ENCODE peak calls at places on chromosomes 3 and 15, in nine cellular contexts. Z is stomach, T is OCI-LY7, B is psoas muscle, W is foreskin fibroblast, L is lung, U is AG10803, I is left lung, O is sigmoid colon. X is an unnamed sample.

GRCh38 chr15:85661859-85662258 is 132.9 kb downstream of the KLHL25 start:
- DNase-seq in I (no peak), T (no peak), U (no peak), O (no peak), L (no peak), Z (no peak), W (no peak), B (no peak), X (no peak)

GRCh38 chr15:99454107-99454809 is 111.5 kb upstream of the MEF2A start:
- DNase-seq in B (no peak), W (no peak), Z (peak), O (peak), I (no peak), L (no peak), U (no peak), T (no peak), X (no peak)

GRCh38 chr3:56782900-56783299 is 18.8 kb downstream of the ARHGEF3 start:
- DNase-seq in W (no peak), L (no peak), Z (no peak), B (no peak), O (no peak), U (no peak), T (no peak), I (no peak), X (no peak)

GRCh38 chr15:79849789-79850188 is 47.0 kb downstream of the MTHFS start:
- DNase-seq in T (peak), U (peak), I (no peak), L (no peak), Z (peak), O (no peak), W (peak), B (no peak), X (peak)

GRCh38 chr3:13055634-13056033 is 17.6 kb downstream of the IQSEC1 start:
- DNase-seq in W (no peak), B (no peak), T (no peak), U (no peak), I (no peak), L (no peak), O (no peak), Z (no peak), X (no peak)

GRCh38 chr3:143901105-143901504 is 52.8 kb upstream of the SLC9A9 start:
- DNase-seq in T (no peak), U (peak), B (no peak), I (no peak), Z (no peak), O (no peak), W (peak), L (no peak), X (no peak)

GRCh38 chr15:80404057-80404718 is at the start of gene ARNT2:
- DNase-seq in W (peak), B (peak), L (no peak), U (no peak), I (no peak), T (no peak), Z (no peak), O (no peak), X (peak)

GRCh38 chr3:20123121-20123652 is 62.8 kb downstream of the SGO1 start:
- DNase-seq in L (no peak), T (no peak), W (no peak), I (no peak), O (no peak), Z (no peak), B (no peak), U (peak), X (no peak)

GRCh38 chr15:25090073-25090733 is 135.4 kb downstream of the SNRPN start:
- DNase-seq in T (no peak), B (no peak), O (no peak), U (no peak), L (no peak), I (no peak), W (no peak), Z (no peak), X (no peak)

GRCh38 chr3:64645236-64645635 is 42.6 kb downstream of the ADAMTS9 start:
- DNase-seq in U (no peak), W (no peak), L (no peak), I (no peak), B (no peak), Z (no peak), T (no peak), O (no peak), X (no peak)

GRCh38 chr3:192237992-192238608 is 489.2 kb downstream of the FGF12 start:
- DNase-seq in L (no peak), U (no peak), B (no peak), W (no peak), Z (no peak), I (no peak), T (peak), O (no peak), X (peak)

GRCh38 chr3:65356331-65357286 is 668.8 kb upstream of the ADAMTS9 start:
- DNase-seq in B (no peak), L (no peak), I (no peak), O (no peak), Z (no peak), U (peak), T (no peak), W (peak), X (peak)

GRCh38 chr3:186931487-186932280 is 1.4 kb downstream of the ST6GAL1 start:
- DNase-seq in I (peak), L (peak), O (no peak), Z (peak), B (no peak), W (peak), T (peak), U (no peak), X (peak)

GRCh38 chr3:81545572-81545971 is 215.9 kb downstream of the GBE1 start:
- DNase-seq in W (peak), T (no peak), I (no peak), L (no peak), O (no peak), U (peak), Z (no peak), B (no peak), X (no peak)

GRCh38 chr3:106332884-106333283 is 464.1 kb upstream of the CBLB start:
- DNase-seq in L (no peak), W (no peak), I (no peak), Z (no peak), U (no peak), T (no peak), O (no peak), B (no peak), X (no peak)

GRCh38 chr3:58157649-58158048 is 53.1 kb downstream of the DNASE1L3 start:
- DNase-seq in Z (no peak), W (no peak), U (no peak), T (no peak), B (no peak), I (no peak), O (no peak), L (no peak), X (no peak)

GRCh38 chr3:37667359-37667758 is 194.3 kb upstream of the CTDSPL start:
- DNase-seq in O (no peak), I (no peak), B (no peak), Z (no peak), T (no peak), L (no peak), U (no peak), W (no peak), X (no peak)

GRCh38 chr15:62606376-62607164 is 436.0 kb upstream of the TPM1 start:
- DNase-seq in L (no peak), O (no peak), U (peak), B (no peak), W (peak), Z (no peak), T (no peak), I (no peak), X (no peak)

GRCh38 chr3:173398111-173398479 is 551 bp downstream of the NLGN1 start:
- DNase-seq in W (no peak), I (no peak), B (no peak), Z (no peak), O (no peak), L (no peak), U (peak), T (no peak), X (no peak)

GRCh38 chr3:100893590-100893989 is 99.6 kb downstream of the ABI3BP start:
- DNase-seq in Z (no peak), B (no peak), T (no peak), I (peak), O (no peak), L (no peak), W (peak), U (peak), X (peak)

GRCh38 chr3:14228611-14229470 is 50.2 kb downstream of the LSM3 start:
- DNase-seq in Z (no peak), T (peak), W (no peak), B (no peak), U (no peak), I (no peak), L (no peak), O (no peak), X (no peak)

GRCh38 chr3:128971421-128971820 is 22.5 kb downstream of the CFAP92 start:
- DNase-seq in T (no peak), L (peak), Z (no peak), B (no peak), I (no peak), O (no peak), W (peak), U (peak), X (no peak)

GRCh38 chr15:72474912-72475601 is 927 bp downstream of the ARIH1 start:
- DNase-seq in T (peak), U (peak), I (peak), W (peak), Z (peak), O (peak), L (peak), B (peak), X (peak)

GRCh38 chr3:157948605-157949383 is 157.4 kb downstream of the SHOX2 start:
- DNase-seq in I (no peak), U (no peak), T (no peak), O (no peak), W (no peak), B (no peak), Z (no peak), L (no peak), X (no peak)

GRCh38 chr15:64443747-64444621 is 16.4 kb upstream of the ZNF609 start:
- DNase-seq in T (no peak), W (peak), I (no peak), O (peak), Z (no peak), U (peak), B (no peak), L (no peak), X (no peak)

GRCh38 chr3:67947808-67948508 is 293.5 kb upstream of the SUCLG2 start:
- DNase-seq in I (no peak), T (peak), O (no peak), Z (no peak), L (no peak), U (no peak), B (no peak), W (peak), X (peak)

GRCh38 chr3:14451844-14452533 is 49.6 kb downstream of the SLC6A6 start:
- DNase-seq in Z (peak), T (no peak), W (peak), I (no peak), L (no peak), B (peak), O (peak), U (peak), X (no peak)

GRCh38 chr3:195080571-195081141 is 190.3 kb downstream of the XXYLT1 start:
- DNase-seq in U (no peak), B (peak), L (no peak), W (no peak), Z (peak), I (no peak), O (no peak), T (no peak), X (no peak)

GRCh38 chr3:15636028-15636709 is 34.6 kb downstream of the BTD start:
- DNase-seq in T (peak), I (no peak), U (peak), L (no peak), W (peak), B (no peak), Z (no peak), O (no peak), X (peak)

GRCh38 chr3:127134887-127135240 is 58.1 kb upstream of the PRR23E start:
- DNase-seq in T (no peak), L (no peak), U (no peak), I (no peak), B (no peak), O (no peak), W (no peak), Z (no peak), X (no peak)

GRCh38 chr3:46860381-46861292 is 2.6 kb downstream of the MYL3 start:
- DNase-seq in L (no peak), U (no peak), B (peak), T (peak), W (no peak), Z (no peak), O (peak), I (peak), X (peak)
- TF ChIP-seq CTCF in L (no peak), U (peak), B (peak), T (peak), W (peak), Z (no peak), O (no peak), I (no peak), X (peak)

DNA sequence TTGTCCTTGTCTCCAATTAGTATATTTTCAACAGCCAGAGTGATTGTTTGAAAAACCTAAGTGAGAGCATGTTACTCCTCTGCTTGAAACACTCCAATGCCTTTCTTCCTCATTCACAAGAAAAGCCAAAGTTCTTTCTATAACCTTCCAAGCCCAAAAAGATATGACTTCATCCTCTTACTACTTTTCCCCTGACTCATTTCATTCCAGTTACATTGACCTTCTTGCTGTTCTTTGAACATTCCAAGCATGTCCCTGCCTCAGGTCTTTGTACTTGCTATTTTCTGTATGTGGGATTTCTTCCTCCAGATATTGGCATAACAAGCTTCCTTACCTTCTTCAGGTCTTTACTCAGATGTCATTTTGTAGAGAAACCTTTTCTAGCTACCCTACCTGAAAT is 28.3 kb downstream of the EHHADH start:
- DNase-seq in B (no peak), L (no peak), U (peak), I (no peak), O (no peak), Z (no peak), W (peak), T (no peak), X (no peak)
- TF ChIP-seq CTCF in B (no peak), L (no peak), U (no peak), I (no peak), O (no peak), Z (no peak), W (no peak), T (no peak), X (no peak)

GRCh38 chr3:48273594-48274211 is 32.8 kb downstream of the ZNF589 start:
- DNase-seq in U (peak), I (no peak), B (no peak), O (peak), L (peak), Z (peak), T (peak), W (peak), X (peak)
- TF ChIP-seq CTCF in U (peak), I (peak), B (peak), O (peak), L (peak), Z (no peak), T (peak), W (peak), X (peak)

DNA sequence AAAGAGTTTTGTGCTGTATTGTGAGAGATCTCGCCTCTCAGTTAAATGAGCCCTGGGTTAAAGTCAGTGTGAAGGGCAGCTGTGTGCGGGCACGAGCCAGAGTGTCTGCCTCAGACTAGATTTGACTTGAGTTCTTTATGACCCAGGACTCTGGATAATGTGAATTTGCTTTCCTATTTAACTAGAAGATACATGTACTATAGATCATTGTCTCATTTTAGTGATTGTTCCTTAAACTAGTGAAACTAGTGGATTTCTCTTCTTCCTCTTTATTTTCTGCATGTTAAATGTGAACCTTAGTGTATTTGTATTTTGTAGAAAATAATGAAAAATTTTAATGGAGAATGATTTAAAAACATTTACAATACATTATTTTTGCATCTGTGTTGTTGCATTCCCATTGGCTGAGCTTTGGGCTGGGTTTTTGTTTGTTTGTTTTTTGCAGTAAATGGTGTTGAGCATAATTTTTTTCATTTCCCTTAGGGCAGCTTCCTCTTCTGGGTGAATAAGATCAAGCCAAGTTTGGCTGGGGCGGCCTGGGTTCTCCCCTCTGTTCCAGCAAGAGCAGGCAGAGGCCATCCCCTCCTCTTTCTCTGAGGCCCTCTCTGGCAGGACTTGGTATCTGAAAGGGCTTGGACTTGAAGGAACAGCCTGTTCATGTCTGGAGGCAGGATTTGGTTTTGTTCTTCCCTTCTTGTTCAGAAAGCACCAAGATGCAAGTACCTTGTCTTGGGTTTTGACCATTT is 15.0 kb downstream of the GCSAM start:
- DNase-seq in L (no peak), B (no peak), O (no peak), I (no peak), W (no peak), T (peak), U (no peak), Z (no peak), X (peak)
- TF ChIP-seq CTCF in L (no peak), B (no peak), O (no peak), I (no peak), W (no peak), T (peak), U (no peak), Z (no peak), X (no peak)

GRCh38 chr15:36344887-36345286 is 234.5 kb upstream of the CDIN1 start:
- DNase-seq in Z (no peak), I (no peak), U (no peak), O (no peak), L (no peak), T (no peak), W (no peak), B (no peak), X (no peak)

DNA sequence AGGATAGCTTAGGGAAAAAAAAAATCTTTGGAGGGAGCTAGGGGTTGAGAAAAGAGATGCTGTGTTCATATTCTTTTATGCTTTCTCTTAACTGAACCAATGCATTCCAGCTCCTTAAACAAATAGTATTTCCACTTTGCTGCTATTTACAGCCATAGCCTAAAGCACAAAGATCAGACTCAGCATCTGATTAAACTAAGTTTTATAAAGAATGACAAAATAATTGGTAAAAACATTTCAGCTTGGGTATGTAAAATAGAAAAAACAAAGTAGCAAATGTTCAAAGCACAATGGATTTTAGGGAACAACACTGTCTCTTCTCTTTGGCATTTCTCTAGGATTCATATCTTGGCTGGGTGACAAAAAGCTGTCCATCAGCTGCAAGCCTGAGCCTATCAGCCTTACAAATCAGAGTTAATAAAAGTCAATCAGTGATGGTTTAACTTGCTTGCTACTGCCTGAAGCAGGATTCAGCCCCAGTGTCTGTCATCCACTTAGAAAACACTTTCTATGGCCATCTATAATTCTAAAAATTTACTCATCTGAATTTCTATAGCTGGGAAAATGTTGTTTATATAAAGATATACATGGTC is 232.1 kb upstream of the CDIN1 start:
- DNase-seq in T (no peak), L (no peak), Z (no peak), O (no peak), I (no peak), W (no peak), B (no peak), U (no peak), X (no peak)
- TF ChIP-seq CTCF in T (no peak), L (no peak), Z (no peak), O (no peak), I (no peak), W (no peak), B (no peak), U (no peak), X (no peak)

GRCh38 chr15:82106671-82107070 is 60.9 kb upstream of the MEX3B start:
- DNase-seq in U (no peak), W (no peak), B (no peak), O (peak), T (no peak), L (no peak), I (no peak), Z (no peak), X (no peak)

GRCh38 chr15:82098674-82099073 is 52.9 kb upstream of the MEX3B start:
- DNase-seq in L (no peak), I (no peak), W (no peak), O (no peak), B (no peak), Z (no peak), T (no peak), U (no peak), X (no peak)

GRCh38 chr15:82105458-82106205 is 59.8 kb upstream of the MEX3B start:
- DNase-seq in T (no peak), O (peak), Z (no peak), U (peak), B (no peak), I (peak), W (peak), L (peak), X (no peak)

GRCh38 chr15:82100116-82100795 is 54.4 kb upstream of the MEX3B start:
- DNase-seq in T (no peak), I (no peak), O (no peak), U (peak), L (no peak), Z (no peak), W (peak), B (no peak), X (no peak)

DNA sequence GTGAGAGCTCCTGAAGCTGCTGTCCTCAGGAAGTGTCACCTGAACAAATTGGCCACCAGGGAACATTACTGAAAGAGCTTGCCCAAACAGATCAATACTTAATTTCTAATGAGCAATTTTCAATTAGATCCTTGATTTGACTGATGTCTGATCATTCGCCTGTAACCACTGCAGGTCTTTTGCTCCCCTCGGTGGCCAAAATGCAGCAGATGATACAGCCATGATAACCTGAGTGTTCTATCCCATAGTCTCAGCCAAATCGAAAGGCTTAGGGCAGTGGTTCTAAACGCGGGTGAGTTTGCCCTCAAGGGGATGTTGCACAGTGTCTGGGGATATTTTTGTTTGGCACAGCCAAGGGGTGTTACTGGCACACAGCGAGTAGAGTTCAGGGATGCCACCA is 57.7 kb upstream of the MEX3B start:
- DNase-seq in L (no peak), T (no peak), U (no peak), Z (no peak), O (no peak), I (no peak), W (no peak), B (no peak), X (no peak)
- TF ChIP-seq CTCF in L (no peak), T (peak), U (peak), Z (no peak), O (no peak), I (no peak), W (peak), B (peak), X (no peak)

X was measured in endothelial cell.